ENCODE peak calls at places on chromosomes 5 and 9, in nine cellular contexts. M is WERI-Rb-1, A is mammary epithelial cell, H is brain microvascular endothelial cell, F is heart left ventricle, S is psoas muscle, E is stomach, P is mesendoderm, Q is sigmoid colon. Y is an unnamed sample. For H3K27me3, the result is how much of the 10 kb centered on the place peaks cover.

GRCh38 chr9:95107001-95107749 is 210.3 kb downstream of the FANCC start:
- DNase-seq in M (no peak), A (no peak), H (peak), F (no peak), S (no peak), E (no peak), P (no peak), Q (peak), Y (no peak)

GRCh38 chr9:21611896-21612295 is 129.8 kb upstream of the IFNE start:
- DNase-seq in M (no peak), A (peak), H (no peak), F (no peak), S (no peak), E (no peak), P (no peak), Q (no peak), Y (peak)

GRCh38 chr9:133873006-133873780 is 118.9 kb downstream of the VAV2 start:
- DNase-seq in M (no peak), A (peak), H (no peak), F (no peak), S (no peak), E (no peak), P (no peak), Q (no peak), Y (no peak)

GRCh38 chr9:84556556-84556955 is 113.0 kb upstream of the NTRK2 start:
- DNase-seq in M (no peak), A (peak), H (no peak), F (no peak), S (no peak), E (no peak), P (no peak), Q (no peak), Y (no peak)

GRCh38 chr5:124661317-124662141 is 84.9 kb downstream of the ZNF608 start:
- DNase-seq in M (peak), A (peak), H (peak), F (no peak), S (no peak), E (peak), P (peak), Q (no peak), Y (no peak)

GRCh38 chr9:90915693-90916092 is 114.1 kb downstream of the SYK start:
- DNase-seq in M (peak), A (peak), H (peak), F (no peak), S (no peak), E (peak), P (peak), Q (no peak), Y (no peak)

GRCh38 chr5:90853759-90854515 is 295.3 kb downstream of the ADGRV1 start:
- DNase-seq in M (no peak), A (no peak), H (no peak), F (no peak), S (no peak), E (no peak), P (no peak), Q (no peak), Y (no peak)

GRCh38 chr5:142904421-142904820 is 134.2 kb downstream of the ARHGAP26 start:
- DNase-seq in M (no peak), A (peak), H (no peak), F (no peak), S (no peak), E (no peak), P (peak), Q (no peak), Y (no peak)

GRCh38 chr9:70053864-70054263 is 10.2 kb downstream of the MAMDC2 start:
- DNase-seq in M (no peak), A (peak), H (no peak), F (no peak), S (no peak), E (no peak), P (peak), Q (peak), Y (no peak)

GRCh38 chr5:68770566-68770965 is 323.2 kb upstream of the SLC30A5 start:
- DNase-seq in M (peak), A (no peak), H (no peak), F (no peak), S (no peak), E (no peak), P (no peak), Q (no peak), Y (no peak)

GRCh38 chr5:35377653-35378052 is 147.4 kb upstream of the PRLR start:
- DNase-seq in M (no peak), A (no peak), H (no peak), F (no peak), S (no peak), E (no peak), P (no peak), Q (no peak), Y (no peak)

GRCh38 chr5:124704594-124705284 is 41.7 kb downstream of the ZNF608 start:
- DNase-seq in M (no peak), A (no peak), H (no peak), F (no peak), S (no peak), E (no peak), P (no peak), Q (no peak), Y (no peak)

GRCh38 chr5:140408750-140409241 is 7.2 kb downstream of the ANKHD1 start:
- DNase-seq in M (no peak), A (peak), H (no peak), F (no peak), S (no peak), E (no peak), P (no peak), Q (no peak), Y (no peak)

GRCh38 chr5:66561366-66561990 is 34.7 kb upstream of the MAST4 start:
- DNase-seq in M (no peak), A (no peak), H (no peak), F (no peak), S (no peak), E (no peak), P (peak), Q (no peak), Y (no peak)

GRCh38 chr5:89315194-89315593 is 432.2 kb upstream of the MEF2C start:
- DNase-seq in M (no peak), A (no peak), H (peak), F (no peak), S (no peak), E (no peak), P (no peak), Q (no peak), Y (no peak)

GRCh38 chr5:133244242-133244641 is 192.4 kb downstream of the HSPA4 start:
- DNase-seq in M (no peak), A (no peak), H (no peak), F (no peak), S (no peak), E (no peak), P (no peak), Q (no peak), Y (peak)

GRCh38 chr5:52181403-52181802 is 606.3 kb upstream of the ITGA1 start:
- DNase-seq in M (no peak), A (no peak), H (no peak), F (no peak), S (no peak), E (no peak), P (no peak), Q (no peak), Y (no peak)

GRCh38 chr5:76341935-76342334 is 61.1 kb upstream of the IQGAP2 start:
- DNase-seq in M (no peak), A (no peak), H (no peak), F (no peak), S (no peak), E (peak), P (no peak), Q (no peak), Y (no peak)

GRCh38 chr5:132655821-132656773 is 1.9 kb upstream of the IL13 start:
- DNase-seq in M (peak), A (no peak), H (no peak), F (no peak), S (no peak), E (peak), P (no peak), Q (no peak), Y (no peak)

GRCh38 chr9:78005231-78006002 is 26.2 kb downstream of the GNAQ start:
- DNase-seq in M (no peak), A (no peak), H (no peak), F (no peak), S (no peak), E (no peak), P (no peak), Q (no peak), Y (no peak)

GRCh38 chr5:135012033-135012588 is 21.9 kb downstream of the PITX1 start:
- DNase-seq in M (no peak), A (no peak), H (no peak), F (peak), S (no peak), E (no peak), P (no peak), Q (peak), Y (no peak)

GRCh38 chr9:96021616-96022444 is 146.3 kb downstream of the ERCC6L2 start:
- DNase-seq in M (peak), A (no peak), H (no peak), F (peak), S (no peak), E (no peak), P (peak), Q (no peak), Y (no peak)

GRCh38 chr9:105306533-105307140 is 62.2 kb downstream of the SLC44A1 start:
- DNase-seq in M (no peak), A (no peak), H (no peak), F (no peak), S (no peak), E (no peak), P (no peak), Q (no peak), Y (no peak)

GRCh38 chr9:110133059-110133458 is 74.9 kb downstream of the C9orf152 start:
- DNase-seq in M (no peak), A (no peak), H (no peak), F (no peak), S (no peak), E (no peak), P (peak), Q (no peak), Y (no peak)

GRCh38 chr9:87206064-87206661 is 258.9 kb upstream of the GAS1 start:
- DNase-seq in M (no peak), A (peak), H (peak), F (no peak), S (no peak), E (no peak), P (no peak), Q (no peak), Y (no peak)

GRCh38 chr5:109335114-109335513 is 74.7 kb downstream of the PJA2 start:
- DNase-seq in M (no peak), A (no peak), H (no peak), F (no peak), S (no peak), E (no peak), P (no peak), Q (no peak), Y (no peak)

GRCh38 chr9:136890661-136891060 is 4.3 kb downstream of the TRAF2 start:
- DNase-seq in M (no peak), A (no peak), H (no peak), F (no peak), S (no peak), E (no peak), P (no peak), Q (no peak), Y (no peak)

GRCh38 chr9:34624475-34624984 is 4.2 kb upstream of the DCTN3 start:
- DNase-seq in M (no peak), A (no peak), H (no peak), F (no peak), S (no peak), E (no peak), P (no peak), Q (no peak), Y (no peak)

GRCh38 chr9:137436761-137437600 is 4.2 kb downstream of the ENTPD8 start:
- DNase-seq in M (no peak), A (no peak), H (no peak), F (peak), S (peak), E (peak), P (no peak), Q (no peak), Y (no peak)

GRCh38 chr5:112604741-112605390 is 132.8 kb upstream of the APC start:
- DNase-seq in M (no peak), A (no peak), H (no peak), F (no peak), S (no peak), E (no peak), P (peak), Q (no peak), Y (no peak)

GRCh38 chr9:87270241-87271234 is 227.1 kb upstream of the DAPK1 start:
- DNase-seq in M (no peak), A (no peak), H (peak), F (peak), S (peak), E (no peak), P (no peak), Q (no peak), Y (no peak)

GRCh38 chr5:168472329-168472728 is 13.9 kb upstream of the RARS1 start:
- DNase-seq in M (no peak), A (peak), H (peak), F (no peak), S (no peak), E (no peak), P (peak), Q (no peak), Y (no peak)

GRCh38 chr5:78659714-78660113 is 11.1 kb upstream of the LHFPL2 start:
- DNase-seq in M (no peak), A (no peak), H (peak), F (no peak), S (no peak), E (no peak), P (no peak), Q (no peak), Y (no peak)

GRCh38 chr9:119968837-119969707 is 599.8 kb upstream of the BRINP1 start:
- DNase-seq in M (peak), A (peak), H (peak), F (peak), S (peak), E (peak), P (peak), Q (peak), Y (no peak)

GRCh38 chr9:13446261-13446660 is 166.8 kb upstream of the MPDZ start:
- DNase-seq in M (no peak), A (no peak), H (no peak), F (no peak), S (no peak), E (no peak), P (no peak), Q (no peak), Y (no peak)
- H3K27me3 ChIP-seq in M (under half), A (under half), H (under half), F (under half), S (under half), E (under half), P (under half), Q (under half), Y (under half)

DNA sequence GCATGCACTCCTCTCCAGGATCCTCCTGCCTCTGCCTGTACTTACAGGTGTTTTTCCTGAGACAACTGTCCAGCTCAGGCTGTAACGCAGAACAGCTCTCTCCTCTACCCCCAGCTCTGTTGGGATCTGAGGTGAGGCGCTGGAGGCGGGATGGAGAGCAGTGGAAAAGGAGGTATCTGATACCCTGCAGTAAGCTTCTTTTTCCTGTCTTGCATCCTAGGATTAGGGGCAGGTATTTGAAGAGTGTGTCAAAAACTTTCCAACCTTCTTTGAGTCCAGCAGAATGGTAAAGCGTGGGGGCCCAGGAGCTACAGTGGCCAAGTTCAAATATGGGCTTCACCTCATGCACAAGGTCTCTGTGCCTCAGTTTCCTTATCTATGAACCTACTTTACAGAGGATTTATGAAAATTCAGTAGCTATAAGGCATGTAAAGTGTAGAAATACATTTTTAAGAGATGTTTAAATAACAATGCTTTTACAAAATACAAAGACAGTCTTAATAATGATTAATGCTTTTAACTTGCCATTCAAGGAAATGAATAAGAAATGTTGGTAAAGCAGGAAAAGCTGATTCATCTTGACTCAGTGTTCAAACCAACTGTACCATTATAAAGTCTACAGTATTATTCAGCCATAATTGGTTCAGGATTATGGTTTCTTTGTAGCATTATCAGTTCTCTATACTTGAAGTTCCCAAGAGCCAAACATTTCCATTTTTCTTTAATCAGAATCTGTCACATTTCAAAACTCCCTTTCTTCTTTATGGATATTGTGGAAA is 26.1 kb downstream of the MAP1B start:
- DNase-seq in M (no peak), A (peak), H (no peak), F (no peak), S (no peak), E (no peak), P (no peak), Q (no peak), Y (no peak)
- H3K27ac ChIP-seq in M (peak), A (no peak), H (peak), F (peak), S (no peak), E (no peak), P (no peak), Q (no peak), Y (no peak)

GRCh38 chr9:126684345-126684744 is 70.6 kb downstream of the LMX1B start:
- DNase-seq in M (no peak), A (peak), H (no peak), F (no peak), S (no peak), E (no peak), P (no peak), Q (no peak), Y (no peak)
- H3K27me3 ChIP-seq in M (under half), A (under half), H (under half), F (under half), S (under half), E (half or more), P (half or more), Q (under half), Y (under half)

DNA sequence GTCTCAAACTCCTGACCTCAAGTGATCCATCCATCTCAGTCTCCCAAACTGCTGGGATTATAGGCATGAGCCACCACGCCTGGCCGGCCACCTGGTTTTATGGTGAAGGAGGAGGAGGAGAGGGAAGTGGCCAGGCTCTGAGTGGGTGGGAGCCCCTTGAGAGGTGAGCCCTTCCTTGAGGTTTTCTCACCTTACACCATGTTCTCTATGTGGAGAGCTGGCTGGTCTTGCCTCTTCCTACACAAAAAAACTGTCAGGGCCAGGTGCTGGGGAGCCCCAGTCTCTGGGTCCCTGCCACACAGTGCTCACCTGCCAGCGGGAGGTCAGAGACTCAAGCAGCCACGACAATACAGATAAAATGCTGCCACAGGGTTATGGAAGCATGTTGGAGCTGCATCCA is 18.1 kb downstream of the SWI5 start:
- DNase-seq in M (no peak), A (no peak), H (no peak), F (no peak), S (no peak), E (no peak), P (no peak), Q (no peak), Y (no peak)
- H3K27ac ChIP-seq in M (no peak), A (no peak), H (no peak), F (no peak), S (no peak), E (no peak), P (no peak), Q (no peak), Y (no peak)

GRCh38 chr9:36932198-36932597 is 101.9 kb downstream of the PAX5 start:
- DNase-seq in M (no peak), A (no peak), H (no peak), F (no peak), S (no peak), E (no peak), P (no peak), Q (no peak), Y (no peak)
- H3K27me3 ChIP-seq in M (under half), A (under half), H (under half), F (under half), S (under half), E (under half), P (under half), Q (under half), Y (under half)

Y was measured in naive thymus-derived CD4-positive, alpha-beta T cell.